ENCODE peak calls at places on chromosomes 6 and 20, in five cellular contexts. C is IMR-90, D is PC-9, H is heart left ventricle, X is pancreas. T is an unnamed sample.
A peak's percentile ranks its signal among the peaks of the same experiment; 100 is the strongest.

GRCh38 chr6:158642805-158643489 is 1.6 kb downstream of the DYNLT1 start:
- DNase-seq in C (peak; percentile 23), D (no peak), H (no peak), X (peak; percentile 7), T (peak; percentile 26)

GRCh38 chr6:56890683-56891429 is 64.1 kb upstream of the BEND6 start:
- DNase-seq in C (peak; percentile 97), D (no peak), H (no peak), X (no peak), T (no peak)

GRCh38 chr6:151451417-151451949 is 443 bp downstream of the RMND1 start:
- DNase-seq in C (no peak), D (no peak), H (no peak), X (no peak), T (no peak)

GRCh38 chr20:25282034-25282781 is 34.3 kb downstream of the PYGB start:
- DNase-seq in C (no peak), D (no peak), H (peak; percentile 8), X (peak; percentile 9), T (no peak)

GRCh38 chr20:35497780-35498189 is 31.7 kb downstream of the C20orf173 start:
- DNase-seq in C (no peak), D (no peak), H (peak; percentile 73), X (no peak), T (no peak)

GRCh38 chr6:139291813-139292619 is at the start of gene TXLNB:
- DNase-seq in C (peak; percentile 87), D (no peak), H (peak; percentile 80), X (peak; percentile 53), T (peak; percentile 42)

GRCh38 chr6:920512-920911 is 227.6 kb upstream of the EXOC2 start:
- DNase-seq in C (no peak), D (no peak), H (no peak), X (no peak), T (no peak)

GRCh38 chr6:7914311-7914710 is 3.7 kb upstream of the TXNDC5 start:
- DNase-seq in C (no peak), D (no peak), H (no peak), X (no peak), T (no peak)

GRCh38 chr6:142225115-142225514 is 76.7 kb upstream of the ADGRG6 start:
- DNase-seq in C (no peak), D (no peak), H (no peak), X (no peak), T (no peak)

GRCh38 chr6:90993771-90994170 is 406.9 kb upstream of the MAP3K7 start:
- DNase-seq in C (no peak), D (no peak), H (no peak), X (no peak), T (no peak)

GRCh38 chr6:147468634-147469033 is 39.9 kb upstream of the SAMD5 start:
- DNase-seq in C (no peak), D (no peak), H (no peak), X (no peak), T (no peak)

GRCh38 chr6:10424005-10424404 is 9.1 kb upstream of the TFAP2A start:
- DNase-seq in C (no peak), D (no peak), H (no peak), X (no peak), T (no peak)

GRCh38 chr6:82783587-82784253 is 281.9 kb downstream of the UBE3D start:
- DNase-seq in C (no peak), D (no peak), H (no peak), X (no peak), T (no peak)

GRCh38 chr6:152263582-152263981 is 373.6 kb downstream of the SYNE1 start:
- DNase-seq in C (no peak), D (no peak), H (no peak), X (no peak), T (no peak)

GRCh38 chr6:2029952-2030351 is 215.5 kb downstream of the GMDS start:
- DNase-seq in C (no peak), D (no peak), H (no peak), X (no peak), T (no peak)

GRCh38 chr20:53448875-53449274 is 144.8 kb downstream of the ZNF217 start:
- DNase-seq in C (no peak), D (no peak), H (no peak), X (no peak), T (no peak)

GRCh38 chr6:143620461-143620860 is 57.3 kb upstream of the PHACTR2 start:
- DNase-seq in C (peak; percentile 47), D (no peak), H (no peak), X (no peak), T (no peak)

GRCh38 chr6:88047510-88048150 is at the start of gene SPACA1:
- DNase-seq in C (no peak), D (no peak), H (no peak), X (no peak), T (no peak)

GRCh38 chr20:17227669-17228623 is 1.1 kb downstream of the PCSK2 start:
- DNase-seq in C (peak; percentile 1), D (no peak), H (no peak), X (no peak), T (no peak)

GRCh38 chr6:67265996-67266768 is 1368.9 kb upstream of the ADGRB3 start:
- DNase-seq in C (no peak), D (no peak), H (no peak), X (no peak), T (no peak)

GRCh38 chr6:161414180-161414579 is 140.3 kb upstream of the AGPAT4 start:
- DNase-seq in C (no peak), D (no peak), H (no peak), X (no peak), T (no peak)

GRCh38 chr6:14458669-14459266 is 341.2 kb downstream of the CD83 start:
- DNase-seq in C (peak; percentile 97), D (no peak), H (no peak), X (no peak), T (no peak)

GRCh38 chr6:116881236-116881635 is 4.2 kb downstream of the RFX6 start:
- DNase-seq in C (no peak), D (no peak), H (no peak), X (no peak), T (no peak)

GRCh38 chr20:32458061-32458836 is 100.1 kb downstream of the ASXL1 start:
- DNase-seq in C (no peak), D (no peak), H (no peak), X (no peak), T (no peak)

GRCh38 chr20:37744347-37744746 is 50.5 kb downstream of the CTNNBL1 start:
- DNase-seq in C (no peak), D (no peak), H (no peak), X (no peak), T (no peak)

GRCh38 chr6:11479296-11479695 is 58.3 kb upstream of the TMEM170B start:
- DNase-seq in C (no peak), D (no peak), H (no peak), X (no peak), T (no peak)

GRCh38 chr6:105760746-105761145 is 325.4 kb upstream of the PRDM1 start:
- DNase-seq in C (no peak), D (no peak), H (no peak), X (no peak), T (no peak)

GRCh38 chr6:8803181-8803760 is 367.9 kb upstream of the SLC35B3 start:
- DNase-seq in C (no peak), D (no peak), H (no peak), X (no peak), T (no peak)

GRCh38 chr6:85360794-85361642 is 88.9 kb upstream of the NT5E start:
- DNase-seq in C (peak; percentile 98), D (peak; percentile 75), H (no peak), X (peak; percentile 15), T (peak; percentile 35)

GRCh38 chr6:142240203-142240602 is 61.6 kb upstream of the ADGRG6 start:
- DNase-seq in C (no peak), D (no peak), H (no peak), X (no peak), T (no peak)

GRCh38 chr6:127971386-127971785 is 70.5 kb upstream of the THEMIS start:
- DNase-seq in C (no peak), D (no peak), H (no peak), X (no peak), T (no peak)
- H3K27ac ChIP-seq in C (no peak overlapping the region), D (no peak overlapping the region), H (no peak overlapping the region), X (no peak overlapping the region), T (no peak overlapping the region)

GRCh38 chr20:49483706-49484101 is 1.2 kb upstream of the KCNB1 start:
- DNase-seq in C (no peak), D (no peak), H (no peak), X (no peak), T (no peak)

GRCh38 chr20:49481116-49481515 is 1.4 kb downstream of the KCNB1 start:
- DNase-seq in C (no peak), D (no peak), H (no peak), X (no peak), T (no peak)

GRCh38 chr20:49482621-49483017 is at the start of gene KCNB1:
- DNase-seq in C (peak; percentile 21), D (peak; percentile 43), H (peak; percentile 55), X (peak; percentile 29), T (peak; percentile 33)

GRCh38 chr20:49483018-49483705 is 694 bp upstream of the KCNB1 start:
- DNase-seq in C (no peak), D (no peak), H (no peak), X (no peak), T (no peak)

DNA sequence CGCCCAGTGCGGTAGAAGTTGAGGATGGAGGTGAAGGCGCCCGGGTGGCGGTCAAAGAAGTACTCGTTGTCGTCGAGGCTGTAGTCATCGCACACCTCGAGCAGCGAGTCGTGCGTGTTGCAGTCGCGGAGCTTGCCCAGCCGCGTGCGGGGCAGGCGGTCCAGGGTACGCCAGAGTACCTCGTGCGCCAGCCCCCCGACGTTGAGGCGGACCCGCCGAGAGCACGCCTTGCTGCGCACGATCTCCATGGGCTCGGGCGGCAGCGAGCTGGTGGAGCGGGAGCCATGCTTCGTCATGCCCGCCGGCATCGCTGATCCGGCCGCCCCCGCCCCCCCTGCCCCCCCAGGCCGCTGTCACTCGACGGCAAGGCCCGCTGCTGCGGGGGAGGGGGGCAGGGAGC is 295 bp downstream of the KCNB1 start:
- DNase-seq in C (no peak), D (no peak), H (no peak), X (no peak), T (no peak)
- H3K4me3 ChIP-seq in C (no peak overlapping the region), D (no peak overlapping the region), H (peak overlapping the region; percentile 55), X (no peak overlapping the region), T (no peak overlapping the region)

GRCh38 chr20:5264807-5265206 is 51.9 kb downstream of the PROKR2 start:
- DNase-seq in C (no peak), D (no peak), H (no peak), X (no peak), T (no peak)

GRCh38 chr20:5265339-5265985 is 51.3 kb downstream of the PROKR2 start:
- DNase-seq in C (no peak), D (no peak), H (no peak), X (no peak), T (no peak)

GRCh38 chr20:5267092-5267491 is 49.7 kb downstream of the PROKR2 start:
- DNase-seq in C (no peak), D (no peak), H (no peak), X (no peak), T (no peak)

DNA sequence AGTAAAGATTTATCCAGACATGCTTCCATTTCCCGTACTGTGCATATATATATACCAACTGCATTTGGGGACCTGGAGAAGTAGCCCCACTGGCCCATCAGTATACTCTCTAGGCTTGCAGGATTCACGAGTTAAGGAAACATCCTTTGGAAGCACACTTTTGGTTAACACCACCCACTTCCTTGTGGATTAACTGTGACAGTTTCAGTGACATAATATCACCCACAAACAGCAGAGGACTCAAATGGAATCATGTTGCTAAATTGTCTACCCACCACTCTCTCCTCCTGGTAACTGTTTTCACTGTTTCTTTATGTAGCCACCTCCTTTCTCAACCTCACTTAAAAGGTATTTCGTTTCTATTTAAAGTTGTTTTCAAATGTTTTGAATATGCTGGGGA is 55.0 kb downstream of the PROKR2 start:
- DNase-seq in C (no peak), D (no peak), H (no peak), X (no peak), T (no peak)
- TF ChIP-seq CTCF in C (no peak), D (no peak), H (no peak), X (no peak), T (no peak)

GRCh38 chr20:10474606-10475184 is 39.6 kb downstream of the SLX4IP start:
- DNase-seq in C (no peak), D (no peak), H (peak; percentile 34), X (no peak), T (no peak)
- H3K27ac ChIP-seq in C (no peak overlapping the region), D (no peak overlapping the region), H (no peak overlapping the region), X (no peak overlapping the region), T (no peak overlapping the region)

T was measured in lung.